ENCODE peak calls at places on chromosomes 1 and 21, in six cellular contexts. One of them, this sample, is unnamed.

GRCh38 chr1:30879940-30880339 is 28.6 kb downstream of the SDC3 start:
- DNase-seq in progenitor cell of endocrine pancreas: no peak
- DNase-seq in stimulated activated CD4-positive, alpha-beta T cell treated with anti-CD3 and anti-CD28 coated beads, Interleukin-15, amount 100 ng/mL, for 24 hours: no peak
- DNase-seq in nephron progenitor cell: no peak
- DNase-seq in IMR-90: no peak
- DNase-seq in A549: no peak
- DNase-seq in this sample: no peak

GRCh38 chr1:212291505-212292134 is 6.4 kb downstream of the PPP2R5A start:
- DNase-seq in progenitor cell of endocrine pancreas: no peak
- DNase-seq in stimulated activated CD4-positive, alpha-beta T cell treated with anti-CD3 and anti-CD28 coated beads, Interleukin-15, amount 100 ng/mL, for 24 hours: no peak
- DNase-seq in nephron progenitor cell: no peak
- DNase-seq in IMR-90: peak
- DNase-seq in A549: peak
- DNase-seq in this sample: no peak

GRCh38 chr1:112964347-112964746 is 8.4 kb upstream of the SLC16A1 start:
- DNase-seq in progenitor cell of endocrine pancreas: no peak
- DNase-seq in stimulated activated CD4-positive, alpha-beta T cell treated with anti-CD3 and anti-CD28 coated beads, Interleukin-15, amount 100 ng/mL, for 24 hours: no peak
- DNase-seq in nephron progenitor cell: no peak
- DNase-seq in IMR-90: no peak
- DNase-seq in A549: no peak
- DNase-seq in this sample: no peak

GRCh38 chr1:39105061-39105840 is 79.1 kb downstream of the NDUFS5 start:
- DNase-seq in progenitor cell of endocrine pancreas: peak
- DNase-seq in stimulated activated CD4-positive, alpha-beta T cell treated with anti-CD3 and anti-CD28 coated beads, Interleukin-15, amount 100 ng/mL, for 24 hours: peak
- DNase-seq in nephron progenitor cell: peak
- DNase-seq in IMR-90: peak
- DNase-seq in A549: peak
- DNase-seq in this sample: no peak

GRCh38 chr1:6638226-6638625 is 13.6 kb downstream of the THAP3 start:
- DNase-seq in progenitor cell of endocrine pancreas: no peak
- DNase-seq in stimulated activated CD4-positive, alpha-beta T cell treated with anti-CD3 and anti-CD28 coated beads, Interleukin-15, amount 100 ng/mL, for 24 hours: no peak
- DNase-seq in nephron progenitor cell: no peak
- DNase-seq in IMR-90: peak
- DNase-seq in A549: no peak
- DNase-seq in this sample: no peak

GRCh38 chr1:41483960-41484844 is at the start of gene EDN2:
- DNase-seq in progenitor cell of endocrine pancreas: no peak
- DNase-seq in stimulated activated CD4-positive, alpha-beta T cell treated with anti-CD3 and anti-CD28 coated beads, Interleukin-15, amount 100 ng/mL, for 24 hours: no peak
- DNase-seq in nephron progenitor cell: no peak
- DNase-seq in IMR-90: no peak
- DNase-seq in A549: peak
- DNase-seq in this sample: no peak

GRCh38 chr1:34708106-34708505 is 46.7 kb upstream of the GJB5 start:
- DNase-seq in progenitor cell of endocrine pancreas: no peak
- DNase-seq in stimulated activated CD4-positive, alpha-beta T cell treated with anti-CD3 and anti-CD28 coated beads, Interleukin-15, amount 100 ng/mL, for 24 hours: no peak
- DNase-seq in nephron progenitor cell: no peak
- DNase-seq in IMR-90: no peak
- DNase-seq in A549: no peak
- DNase-seq in this sample: no peak

GRCh38 chr1:39507230-39507928 is 15.9 kb downstream of the BMP8A start:
- DNase-seq in progenitor cell of endocrine pancreas: no peak
- DNase-seq in stimulated activated CD4-positive, alpha-beta T cell treated with anti-CD3 and anti-CD28 coated beads, Interleukin-15, amount 100 ng/mL, for 24 hours: no peak
- DNase-seq in nephron progenitor cell: peak
- DNase-seq in IMR-90: no peak
- DNase-seq in A549: no peak
- DNase-seq in this sample: no peak

GRCh38 chr21:39911286-39911685 is 44.0 kb downstream of the PCP4 start:
- DNase-seq in progenitor cell of endocrine pancreas: no peak
- DNase-seq in stimulated activated CD4-positive, alpha-beta T cell treated with anti-CD3 and anti-CD28 coated beads, Interleukin-15, amount 100 ng/mL, for 24 hours: no peak
- DNase-seq in nephron progenitor cell: no peak
- DNase-seq in IMR-90: no peak
- DNase-seq in A549: no peak
- DNase-seq in this sample: no peak

GRCh38 chr1:1304331-1305299 is 3.1 kb downstream of the ACAP3 start:
- DNase-seq in progenitor cell of endocrine pancreas: no peak
- DNase-seq in stimulated activated CD4-positive, alpha-beta T cell treated with anti-CD3 and anti-CD28 coated beads, Interleukin-15, amount 100 ng/mL, for 24 hours: no peak
- DNase-seq in nephron progenitor cell: peak
- DNase-seq in IMR-90: peak
- DNase-seq in A549: peak
- DNase-seq in this sample: peak

GRCh38 chr1:153697873-153698647 is 19.6 kb downstream of the NPR1 start:
- DNase-seq in progenitor cell of endocrine pancreas: no peak
- DNase-seq in stimulated activated CD4-positive, alpha-beta T cell treated with anti-CD3 and anti-CD28 coated beads, Interleukin-15, amount 100 ng/mL, for 24 hours: peak
- DNase-seq in nephron progenitor cell: peak
- DNase-seq in IMR-90: no peak
- DNase-seq in A549: no peak
- DNase-seq in this sample: no peak

GRCh38 chr1:29827801-29828525 is 591.6 kb downstream of the PTPRU start:
- DNase-seq in progenitor cell of endocrine pancreas: no peak
- DNase-seq in stimulated activated CD4-positive, alpha-beta T cell treated with anti-CD3 and anti-CD28 coated beads, Interleukin-15, amount 100 ng/mL, for 24 hours: no peak
- DNase-seq in nephron progenitor cell: no peak
- DNase-seq in IMR-90: no peak
- DNase-seq in A549: no peak
- DNase-seq in this sample: no peak

GRCh38 chr1:179814513-179814838 is 63.1 kb downstream of the TOR1AIP2 start:
- DNase-seq in progenitor cell of endocrine pancreas: no peak
- DNase-seq in stimulated activated CD4-positive, alpha-beta T cell treated with anti-CD3 and anti-CD28 coated beads, Interleukin-15, amount 100 ng/mL, for 24 hours: no peak
- DNase-seq in nephron progenitor cell: no peak
- DNase-seq in IMR-90: no peak
- DNase-seq in A549: no peak
- DNase-seq in this sample: no peak

GRCh38 chr1:165843304-165843703 is 15.9 kb downstream of the UCK2 start:
- DNase-seq in progenitor cell of endocrine pancreas: no peak
- DNase-seq in stimulated activated CD4-positive, alpha-beta T cell treated with anti-CD3 and anti-CD28 coated beads, Interleukin-15, amount 100 ng/mL, for 24 hours: no peak
- DNase-seq in nephron progenitor cell: no peak
- DNase-seq in IMR-90: peak
- DNase-seq in A549: no peak
- DNase-seq in this sample: no peak

GRCh38 chr1:55276671-55277376 is 61.7 kb upstream of the USP24 start:
- DNase-seq in progenitor cell of endocrine pancreas: no peak
- DNase-seq in stimulated activated CD4-positive, alpha-beta T cell treated with anti-CD3 and anti-CD28 coated beads, Interleukin-15, amount 100 ng/mL, for 24 hours: no peak
- DNase-seq in nephron progenitor cell: no peak
- DNase-seq in IMR-90: no peak
- DNase-seq in A549: no peak
- DNase-seq in this sample: no peak

GRCh38 chr1:27968692-27969091 is 8.9 kb downstream of the XKR8 start:
- DNase-seq in progenitor cell of endocrine pancreas: no peak
- DNase-seq in stimulated activated CD4-positive, alpha-beta T cell treated with anti-CD3 and anti-CD28 coated beads, Interleukin-15, amount 100 ng/mL, for 24 hours: peak
- DNase-seq in nephron progenitor cell: no peak
- DNase-seq in IMR-90: peak
- DNase-seq in A549: peak
- DNase-seq in this sample: peak

GRCh38 chr1:208569181-208569580 is 325.0 kb upstream of the PLXNA2 start:
- DNase-seq in progenitor cell of endocrine pancreas: no peak
- DNase-seq in stimulated activated CD4-positive, alpha-beta T cell treated with anti-CD3 and anti-CD28 coated beads, Interleukin-15, amount 100 ng/mL, for 24 hours: no peak
- DNase-seq in nephron progenitor cell: no peak
- DNase-seq in IMR-90: no peak
- DNase-seq in A549: no peak
- DNase-seq in this sample: no peak

GRCh38 chr1:170377440-170377839 is 154.5 kb upstream of the GORAB start:
- DNase-seq in progenitor cell of endocrine pancreas: no peak
- DNase-seq in stimulated activated CD4-positive, alpha-beta T cell treated with anti-CD3 and anti-CD28 coated beads, Interleukin-15, amount 100 ng/mL, for 24 hours: no peak
- DNase-seq in nephron progenitor cell: no peak
- DNase-seq in IMR-90: no peak
- DNase-seq in A549: no peak
- DNase-seq in this sample: no peak

GRCh38 chr1:37958690-37959089 is 11.8 kb upstream of the INPP5B start:
- DNase-seq in progenitor cell of endocrine pancreas: no peak
- DNase-seq in stimulated activated CD4-positive, alpha-beta T cell treated with anti-CD3 and anti-CD28 coated beads, Interleukin-15, amount 100 ng/mL, for 24 hours: no peak
- DNase-seq in nephron progenitor cell: no peak
- DNase-seq in IMR-90: peak
- DNase-seq in A549: peak
- DNase-seq in this sample: peak

GRCh38 chr1:6819641-6820040 is 34.4 kb downstream of the CAMTA1 start:
- DNase-seq in progenitor cell of endocrine pancreas: no peak
- DNase-seq in stimulated activated CD4-positive, alpha-beta T cell treated with anti-CD3 and anti-CD28 coated beads, Interleukin-15, amount 100 ng/mL, for 24 hours: no peak
- DNase-seq in nephron progenitor cell: no peak
- DNase-seq in IMR-90: peak
- DNase-seq in A549: no peak
- DNase-seq in this sample: no peak

GRCh38 chr1:6134741-6135510 is 45.2 kb downstream of the CHD5 start:
- DNase-seq in progenitor cell of endocrine pancreas: no peak
- DNase-seq in stimulated activated CD4-positive, alpha-beta T cell treated with anti-CD3 and anti-CD28 coated beads, Interleukin-15, amount 100 ng/mL, for 24 hours: no peak
- DNase-seq in nephron progenitor cell: no peak
- DNase-seq in IMR-90: no peak
- DNase-seq in A549: no peak
- DNase-seq in this sample: no peak

GRCh38 chr1:80582980-80583379 is 1217.8 kb upstream of the ADGRL2 start:
- DNase-seq in progenitor cell of endocrine pancreas: no peak
- DNase-seq in stimulated activated CD4-positive, alpha-beta T cell treated with anti-CD3 and anti-CD28 coated beads, Interleukin-15, amount 100 ng/mL, for 24 hours: no peak
- DNase-seq in nephron progenitor cell: no peak
- DNase-seq in IMR-90: no peak
- DNase-seq in A549: no peak
- DNase-seq in this sample: no peak

GRCh38 chr21:24759348-24760118 is 847.7 kb downstream of the MRPL39 start:
- DNase-seq in progenitor cell of endocrine pancreas: no peak
- DNase-seq in stimulated activated CD4-positive, alpha-beta T cell treated with anti-CD3 and anti-CD28 coated beads, Interleukin-15, amount 100 ng/mL, for 24 hours: no peak
- DNase-seq in nephron progenitor cell: no peak
- DNase-seq in IMR-90: no peak
- DNase-seq in A549: no peak
- DNase-seq in this sample: no peak

GRCh38 chr1:78333426-78334012 is 157.3 kb upstream of the PTGFR start:
- DNase-seq in progenitor cell of endocrine pancreas: no peak
- DNase-seq in stimulated activated CD4-positive, alpha-beta T cell treated with anti-CD3 and anti-CD28 coated beads, Interleukin-15, amount 100 ng/mL, for 24 hours: peak
- DNase-seq in nephron progenitor cell: peak
- DNase-seq in IMR-90: peak
- DNase-seq in A549: peak
- DNase-seq in this sample: no peak

GRCh38 chr1:177800386-177801058 is 169.3 kb downstream of the SEC16B start:
- DNase-seq in progenitor cell of endocrine pancreas: no peak
- DNase-seq in stimulated activated CD4-positive, alpha-beta T cell treated with anti-CD3 and anti-CD28 coated beads, Interleukin-15, amount 100 ng/mL, for 24 hours: no peak
- DNase-seq in nephron progenitor cell: no peak
- DNase-seq in IMR-90: peak
- DNase-seq in A549: no peak
- DNase-seq in this sample: no peak

GRCh38 chr1:62229932-62230331 is 35.3 kb downstream of the L1TD1 start:
- DNase-seq in progenitor cell of endocrine pancreas: no peak
- DNase-seq in stimulated activated CD4-positive, alpha-beta T cell treated with anti-CD3 and anti-CD28 coated beads, Interleukin-15, amount 100 ng/mL, for 24 hours: no peak
- DNase-seq in nephron progenitor cell: no peak
- DNase-seq in IMR-90: no peak
- DNase-seq in A549: no peak
- DNase-seq in this sample: no peak

GRCh38 chr1:78650114-78650513 is 483 bp downstream of the IFI44 start:
- DNase-seq in progenitor cell of endocrine pancreas: no peak
- DNase-seq in stimulated activated CD4-positive, alpha-beta T cell treated with anti-CD3 and anti-CD28 coated beads, Interleukin-15, amount 100 ng/mL, for 24 hours: no peak
- DNase-seq in nephron progenitor cell: no peak
- DNase-seq in IMR-90: no peak
- DNase-seq in A549: no peak
- DNase-seq in this sample: no peak

GRCh38 chr1:143666851-143667250 is 304.9 kb downstream of the FAM72C start:
- DNase-seq in progenitor cell of endocrine pancreas: no peak
- DNase-seq in stimulated activated CD4-positive, alpha-beta T cell treated with anti-CD3 and anti-CD28 coated beads, Interleukin-15, amount 100 ng/mL, for 24 hours: no peak
- DNase-seq in nephron progenitor cell: no peak
- DNase-seq in IMR-90: no peak
- DNase-seq in A549: no peak
- DNase-seq in this sample: no peak

GRCh38 chr1:99171126-99171813 is 93.0 kb upstream of the PLPPR4 start:
- DNase-seq in progenitor cell of endocrine pancreas: no peak
- DNase-seq in stimulated activated CD4-positive, alpha-beta T cell treated with anti-CD3 and anti-CD28 coated beads, Interleukin-15, amount 100 ng/mL, for 24 hours: no peak
- DNase-seq in nephron progenitor cell: no peak
- DNase-seq in IMR-90: no peak
- DNase-seq in A549: no peak
- DNase-seq in this sample: no peak

GRCh38 chr1:112706505-112707216 is at the start of gene RHOC:
- DNase-seq in progenitor cell of endocrine pancreas: peak
- DNase-seq in stimulated activated CD4-positive, alpha-beta T cell treated with anti-CD3 and anti-CD28 coated beads, Interleukin-15, amount 100 ng/mL, for 24 hours: peak
- DNase-seq in nephron progenitor cell: peak
- DNase-seq in IMR-90: peak
- DNase-seq in A549: no peak
- DNase-seq in this sample: no peak